ENCODE peak calls at places on chromosomes 13 and 19, in ten cellular contexts. D is ELR; C is fibroblast of mammary gland; X is AG08396; H is fibroblast of lung; T is nephron progenitor cell; Z is NCI-H748 treated with DMSO at 0.1 percent for 48 hours; S is AG08395; Y is sciatic nerve; B is stimulated activated CD4-positive, alpha-beta T cell treated with anti-CD3 and anti-CD28 coated beads, Interleukin-12 subunit alpha, Interleukin-12 subunit beta, amount 100 ng/mL, for 24 hours. L is an unnamed sample.

GRCh38 chr13:110047511-110047910 is 259.4 kb downstream of the COL4A1 start:
- DNase-seq in T (no peak), C (peak; percentile 94), B (no peak), X (peak; percentile 69), D (no peak), H (peak; percentile 99), S (no peak), Y (no peak), Z (peak; percentile 68), L (no peak)

GRCh38 chr19:3868770-3869456 is at the start of gene ZFR2:
- DNase-seq in Y (no peak), T (peak; percentile 63), H (no peak), Z (no peak), B (peak; percentile 6), S (no peak), X (no peak), C (no peak), D (peak; percentile 15), L (no peak)

GRCh38 chr13:48653074-48654054 is at the start of gene CYSLTR2:
- DNase-seq in S (no peak), C (peak; percentile 49), Y (no peak), B (no peak), H (peak; percentile 62), X (no peak), D (peak; percentile 35), T (no peak), Z (no peak), L (no peak)

GRCh38 chr19:54448037-54448773 is 794 bp upstream of the LENG8 start:
- DNase-seq in S (peak; percentile 67), T (peak; percentile 63), D (peak; percentile 78), Y (no peak), Z (peak; percentile 14), B (peak; percentile 38), C (peak; percentile 62), H (peak; percentile 61), X (peak; percentile 58), L (peak; percentile 42)

GRCh38 chr19:19137556-19138109 is 645 bp downstream of the TMEM161A start:
- DNase-seq in Z (no peak), X (peak; percentile 41), Y (no peak), T (no peak), D (peak; percentile 42), C (peak; percentile 7), S (no peak), H (no peak), B (no peak), L (no peak)

GRCh38 chr19:1037553-1038115 is 2.3 kb upstream of the ABCA7 start:
- DNase-seq in Z (no peak), Y (no peak), B (no peak), T (no peak), S (no peak), C (no peak), X (no peak), H (no peak), D (no peak), L (no peak)

GRCh38 chr13:30870049-30870884 is 35.8 kb upstream of the MEDAG start:
- DNase-seq in H (peak; percentile 99), D (peak; percentile 99), B (peak; percentile 14), Y (peak; percentile 92), C (peak; percentile 100), Z (no peak), T (peak; percentile 59), X (peak; percentile 93), S (peak; percentile 94), L (peak; percentile 97)

GRCh38 chr19:6069268-6069771 is 41.0 kb downstream of the RFX2 start:
- DNase-seq in X (no peak), H (no peak), S (no peak), C (no peak), D (no peak), T (no peak), Z (no peak), B (no peak), Y (peak; percentile 12), L (no peak)

GRCh38 chr19:10888421-10888866 is 17.1 kb downstream of the CARM1 start:
- DNase-seq in Y (no peak), B (no peak), S (no peak), X (no peak), C (no peak), T (peak; percentile 47), D (no peak), H (no peak), Z (no peak), L (no peak)

GRCh38 chr19:1057185-1057857 is 9.6 kb upstream of the ARHGAP45 start:
- DNase-seq in Z (no peak), X (no peak), T (no peak), H (peak; percentile 67), B (no peak), Y (no peak), D (peak; percentile 80), S (no peak), C (peak; percentile 75), L (peak; percentile 51)

GRCh38 chr19:5045956-5046338 is 77.0 kb downstream of the KDM4B start:
- DNase-seq in Y (no peak), T (no peak), X (no peak), B (no peak), Z (no peak), D (no peak), H (no peak), C (no peak), S (no peak), L (no peak)

GRCh38 chr13:91242652-91243051 is 104.8 kb upstream of the MIR17HG start:
- DNase-seq in H (peak; percentile 30), S (no peak), Y (no peak), Z (no peak), X (no peak), B (no peak), T (no peak), C (no peak), D (no peak), L (no peak)

GRCh38 chr13:38763446-38764381 is 76.8 kb downstream of the FREM2 start:
- DNase-seq in B (no peak), Z (peak; percentile 94), H (peak; percentile 38), X (peak; percentile 8), S (peak; percentile 8), T (peak; percentile 38), C (peak; percentile 43), Y (no peak), D (peak; percentile 40), L (no peak)

GRCh38 chr13:69264362-69265334 is 843.0 kb upstream of the ATXN8OS start:
- DNase-seq in H (no peak), X (no peak), D (no peak), T (no peak), B (no peak), S (no peak), Z (no peak), Y (no peak), C (no peak), L (no peak)

GRCh38 chr19:53953383-53953782 is 9.4 kb upstream of the CACNG8 start:
- DNase-seq in Z (no peak), Y (no peak), C (no peak), T (no peak), B (no peak), S (no peak), D (no peak), X (no peak), H (no peak), L (no peak)

GRCh38 chr19:10335149-10336053 is 2.1 kb upstream of the RAVER1 start:
- DNase-seq in C (no peak), D (no peak), Y (no peak), T (peak; percentile 28), B (no peak), H (no peak), Z (no peak), S (no peak), X (no peak), L (no peak)

GRCh38 chr13:68667863-68668262 is 1437.7 kb upstream of the PCDH9 start:
- DNase-seq in X (no peak), S (no peak), H (no peak), B (no peak), C (no peak), Z (no peak), T (no peak), Y (no peak), D (no peak), L (no peak)

GRCh38 chr19:15378529-15379082 is 981 bp downstream of the AKAP8 start:
- DNase-seq in D (peak; percentile 67), T (peak; percentile 46), S (peak; percentile 65), Y (no peak), H (peak; percentile 40), B (peak; percentile 49), X (peak; percentile 79), Z (no peak), C (peak; percentile 44), L (no peak)

GRCh38 chr19:53092723-53093122 is 10.5 kb downstream of the ZNF160 start:
- DNase-seq in Z (no peak), B (no peak), X (no peak), D (no peak), C (no peak), H (no peak), T (no peak), Y (no peak), S (no peak), L (no peak)

GRCh38 chr13:100306444-100306999 is 217.6 kb downstream of the PCCA start:
- DNase-seq in H (no peak), T (peak; percentile 5), B (no peak), D (no peak), Z (no peak), C (no peak), X (no peak), Y (no peak), S (no peak), L (no peak)

GRCh38 chr13:29923554-29924481 is 73.4 kb upstream of the UBL3 start:
- DNase-seq in Y (peak; percentile 83), D (peak; percentile 98), T (no peak), S (peak; percentile 93), H (peak; percentile 99), Z (peak; percentile 72), B (peak; percentile 52), C (peak; percentile 99), X (peak; percentile 85), L (peak; percentile 61)

GRCh38 chr13:66659291-66660012 is 570.7 kb downstream of the PCDH9 start:
- DNase-seq in Z (no peak), T (no peak), B (no peak), D (no peak), X (no peak), S (no peak), H (peak; percentile 43), C (peak; percentile 40), Y (no peak), L (no peak)

GRCh38 chr19:12687496-12688196 is at the start of gene GNG14:
- DNase-seq in D (no peak), T (no peak), X (no peak), B (no peak), H (no peak), Y (peak; percentile 57), Z (no peak), S (no peak), C (no peak), L (no peak)

GRCh38 chr13:65293530-65294198 is 1936.5 kb downstream of the PCDH9 start:
- DNase-seq in X (no peak), T (no peak), Z (no peak), H (no peak), S (no peak), B (no peak), C (no peak), D (no peak), Y (no peak), L (no peak)

GRCh38 chr13:96992633-96993032 is 1.6 kb downstream of the OXGR1 start:
- DNase-seq in C (no peak), Z (no peak), S (no peak), D (no peak), Y (no peak), H (no peak), X (no peak), T (no peak), B (no peak), L (no peak)

GRCh38 chr13:106612688-106613087 is 44.8 kb upstream of the ARGLU1 start:
- DNase-seq in T (no peak), S (peak; percentile 12), H (no peak), C (peak; percentile 73), Y (peak; percentile 90), X (no peak), Z (no peak), B (no peak), D (no peak), L (no peak)

GRCh38 chr13:51668580-51669195 is 84.4 kb downstream of the WDFY2 start:
- DNase-seq in C (no peak), Y (no peak), D (no peak), B (no peak), Z (no peak), H (no peak), T (no peak), S (no peak), X (no peak), L (no peak)

GRCh38 chr19:18725755-18726416 is 42.4 kb downstream of the CRTC1 start:
- DNase-seq in Y (no peak), Z (no peak), D (no peak), C (peak; percentile 38), H (no peak), B (no peak), T (no peak), X (no peak), S (no peak), L (no peak)